ENCODE peak calls at places on chromosomes 13 and 19, in eight cellular contexts. One of them, this sample, is unnamed.
A peak's percentile ranks its signal among the peaks of the same experiment; 100 is the strongest.

GRCh38 chr19:1251503-1252220 is 3.3 kb downstream of the MIDN start:
- DNase-seq in heart right ventricle: no peak
- DNase-seq in WERI-Rb-1: no peak
- DNase-seq in brain microvascular endothelial cell: no peak
- DNase-seq in astrocyte: no peak
- DNase-seq in GM12878: no peak
- DNase-seq in suprapubic skin: no peak
- DNase-seq in lower leg skin: no peak
- DNase-seq in this sample: no peak

GRCh38 chr13:23901365-23901764 is 4.1 kb upstream of the C1QTNF9B start:
- DNase-seq in astrocyte: peak; percentile 38
- DNase-seq in suprapubic skin: no peak
- DNase-seq in GM12878: no peak
- DNase-seq in brain microvascular endothelial cell: peak; percentile 44
- DNase-seq in lower leg skin: no peak
- DNase-seq in heart right ventricle: no peak
- DNase-seq in WERI-Rb-1: no peak
- DNase-seq in this sample: no peak

GRCh38 chr19:58181902-58182576 is 822 bp upstream of the ZNF274 start:
- DNase-seq in GM12878: no peak
- DNase-seq in astrocyte: no peak
- DNase-seq in WERI-Rb-1: peak; percentile 72
- DNase-seq in suprapubic skin: no peak
- DNase-seq in heart right ventricle: peak; percentile 56
- DNase-seq in brain microvascular endothelial cell: peak; percentile 39
- DNase-seq in lower leg skin: peak; percentile 29
- DNase-seq in this sample: no peak

GRCh38 chr13:112712451-112712881 is 22.6 kb downstream of the ATP11A start:
- DNase-seq in heart right ventricle: no peak
- DNase-seq in lower leg skin: no peak
- DNase-seq in GM12878: no peak
- DNase-seq in astrocyte: no peak
- DNase-seq in suprapubic skin: peak; percentile 78
- DNase-seq in WERI-Rb-1: peak; percentile 6
- DNase-seq in brain microvascular endothelial cell: no peak
- DNase-seq in this sample: no peak

GRCh38 chr13:24022568-24022967 is 125.3 kb upstream of the C1QTNF9B start:
- DNase-seq in astrocyte: peak; percentile 22
- DNase-seq in suprapubic skin: no peak
- DNase-seq in heart right ventricle: no peak
- DNase-seq in GM12878: no peak
- DNase-seq in brain microvascular endothelial cell: no peak
- DNase-seq in WERI-Rb-1: no peak
- DNase-seq in lower leg skin: no peak
- DNase-seq in this sample: no peak

GRCh38 chr13:59236309-59236939 is 927.3 kb downstream of the DIAPH3 start:
- DNase-seq in brain microvascular endothelial cell: no peak
- DNase-seq in heart right ventricle: no peak
- DNase-seq in WERI-Rb-1: no peak
- DNase-seq in lower leg skin: no peak
- DNase-seq in GM12878: no peak
- DNase-seq in suprapubic skin: no peak
- DNase-seq in astrocyte: no peak
- DNase-seq in this sample: no peak

GRCh38 chr13:94325660-94326059 is 153.8 kb downstream of the DCT start:
- DNase-seq in GM12878: no peak
- DNase-seq in suprapubic skin: no peak
- DNase-seq in lower leg skin: no peak
- DNase-seq in astrocyte: peak; percentile 61
- DNase-seq in WERI-Rb-1: no peak
- DNase-seq in heart right ventricle: peak; percentile 10
- DNase-seq in brain microvascular endothelial cell: peak; percentile 84
- DNase-seq in this sample: no peak

GRCh38 chr13:73390100-73390499 is 331.3 kb downstream of the KLF5 start:
- DNase-seq in brain microvascular endothelial cell: no peak
- DNase-seq in suprapubic skin: no peak
- DNase-seq in GM12878: no peak
- DNase-seq in WERI-Rb-1: no peak
- DNase-seq in lower leg skin: no peak
- DNase-seq in heart right ventricle: no peak
- DNase-seq in astrocyte: no peak
- DNase-seq in this sample: no peak

GRCh38 chr13:30114586-30115256 is 192.6 kb downstream of the KATNAL1 start:
- DNase-seq in heart right ventricle: peak; percentile 85
- DNase-seq in lower leg skin: peak; percentile 88
- DNase-seq in GM12878: no peak
- DNase-seq in suprapubic skin: peak; percentile 94
- DNase-seq in astrocyte: peak; percentile 63
- DNase-seq in brain microvascular endothelial cell: peak; percentile 68
- DNase-seq in WERI-Rb-1: peak; percentile 80
- DNase-seq in this sample: peak; percentile 58

GRCh38 chr13:76886292-76887061 is at the start of gene KCTD12:
- DNase-seq in astrocyte: peak; percentile 74
- DNase-seq in WERI-Rb-1: peak; percentile 62
- DNase-seq in suprapubic skin: peak; percentile 93
- DNase-seq in brain microvascular endothelial cell: peak; percentile 69
- DNase-seq in heart right ventricle: peak; percentile 90
- DNase-seq in lower leg skin: peak; percentile 87
- DNase-seq in GM12878: no peak
- DNase-seq in this sample: peak; percentile 70

GRCh38 chr19:3809881-3810707 is 23.9 kb upstream of the MATK start:
- DNase-seq in GM12878: no peak
- DNase-seq in suprapubic skin: no peak
- DNase-seq in WERI-Rb-1: no peak
- DNase-seq in lower leg skin: no peak
- DNase-seq in brain microvascular endothelial cell: no peak
- DNase-seq in astrocyte: no peak
- DNase-seq in heart right ventricle: no peak
- DNase-seq in this sample: no peak

GRCh38 chr13:111460548-111461444 is 140.4 kb downstream of the TEX29 start:
- DNase-seq in lower leg skin: no peak
- DNase-seq in WERI-Rb-1: peak; percentile 33
- DNase-seq in suprapubic skin: peak; percentile 54
- DNase-seq in brain microvascular endothelial cell: peak; percentile 44
- DNase-seq in GM12878: no peak
- DNase-seq in astrocyte: peak; percentile 14
- DNase-seq in heart right ventricle: peak; percentile 31
- DNase-seq in this sample: no peak

GRCh38 chr19:11096210-11096841 is 7.1 kb downstream of the LDLR start:
- DNase-seq in WERI-Rb-1: no peak
- DNase-seq in lower leg skin: no peak
- DNase-seq in suprapubic skin: no peak
- DNase-seq in GM12878: peak; percentile 48
- DNase-seq in astrocyte: peak; percentile 75
- DNase-seq in brain microvascular endothelial cell: peak; percentile 57
- DNase-seq in heart right ventricle: peak; percentile 57
- DNase-seq in this sample: peak; percentile 55

GRCh38 chr19:3708207-3708931 is at the start of gene TJP3:
- DNase-seq in brain microvascular endothelial cell: no peak
- DNase-seq in WERI-Rb-1: peak; percentile 53
- DNase-seq in astrocyte: peak; percentile 20
- DNase-seq in lower leg skin: no peak
- DNase-seq in heart right ventricle: no peak
- DNase-seq in GM12878: no peak
- DNase-seq in suprapubic skin: no peak
- DNase-seq in this sample: no peak

GRCh38 chr13:38202730-38203129 is 146.9 kb upstream of the UFM1 start:
- DNase-seq in GM12878: no peak
- DNase-seq in WERI-Rb-1: no peak
- DNase-seq in lower leg skin: no peak
- DNase-seq in suprapubic skin: no peak
- DNase-seq in astrocyte: peak; percentile 88
- DNase-seq in brain microvascular endothelial cell: no peak
- DNase-seq in heart right ventricle: no peak
- DNase-seq in this sample: no peak

GRCh38 chr13:114064516-114065140 is 67.8 kb downstream of the RASA3 start:
- DNase-seq in GM12878: no peak
- DNase-seq in suprapubic skin: peak; percentile 80
- DNase-seq in WERI-Rb-1: no peak
- DNase-seq in brain microvascular endothelial cell: no peak
- DNase-seq in heart right ventricle: peak; percentile 41
- DNase-seq in astrocyte: no peak
- DNase-seq in lower leg skin: no peak
- DNase-seq in this sample: no peak

GRCh38 chr13:101331731-101332130 is 84.6 kb downstream of the NALCN start:
- DNase-seq in suprapubic skin: no peak
- DNase-seq in brain microvascular endothelial cell: no peak
- DNase-seq in astrocyte: no peak
- DNase-seq in WERI-Rb-1: no peak
- DNase-seq in heart right ventricle: no peak
- DNase-seq in GM12878: no peak
- DNase-seq in lower leg skin: no peak
- DNase-seq in this sample: no peak

GRCh38 chr13:70732611-70733010 is 624.4 kb upstream of the KLHL1 start:
- DNase-seq in heart right ventricle: no peak
- DNase-seq in astrocyte: no peak
- DNase-seq in lower leg skin: no peak
- DNase-seq in GM12878: no peak
- DNase-seq in suprapubic skin: no peak
- DNase-seq in brain microvascular endothelial cell: no peak
- DNase-seq in WERI-Rb-1: no peak
- DNase-seq in this sample: no peak

GRCh38 chr19:18414504-18415176 is 4.6 kb upstream of the SSBP4 start:
- DNase-seq in astrocyte: no peak
- DNase-seq in suprapubic skin: no peak
- DNase-seq in brain microvascular endothelial cell: peak; percentile 62
- DNase-seq in GM12878: no peak
- DNase-seq in heart right ventricle: no peak
- DNase-seq in lower leg skin: peak; percentile 26
- DNase-seq in WERI-Rb-1: peak; percentile 57
- DNase-seq in this sample: no peak

GRCh38 chr19:13347351-13347750 is 158.9 kb downstream of the CACNA1A start:
- DNase-seq in GM12878: no peak
- DNase-seq in astrocyte: no peak
- DNase-seq in lower leg skin: no peak
- DNase-seq in suprapubic skin: no peak
- DNase-seq in brain microvascular endothelial cell: no peak
- DNase-seq in heart right ventricle: no peak
- DNase-seq in WERI-Rb-1: no peak
- DNase-seq in this sample: no peak

GRCh38 chr13:95874286-95874685 is 178.9 kb downstream of the UGGT2 start:
- DNase-seq in suprapubic skin: no peak
- DNase-seq in heart right ventricle: no peak
- DNase-seq in GM12878: no peak
- DNase-seq in brain microvascular endothelial cell: no peak
- DNase-seq in WERI-Rb-1: no peak
- DNase-seq in astrocyte: peak; percentile 26
- DNase-seq in lower leg skin: no peak
- DNase-seq in this sample: no peak

GRCh38 chr19:32246032-32246431 is 99.4 kb upstream of the ZNF507 start:
- DNase-seq in WERI-Rb-1: no peak
- DNase-seq in suprapubic skin: no peak
- DNase-seq in lower leg skin: no peak
- DNase-seq in astrocyte: no peak
- DNase-seq in heart right ventricle: no peak
- DNase-seq in brain microvascular endothelial cell: no peak
- DNase-seq in GM12878: no peak
- DNase-seq in this sample: no peak

GRCh38 chr19:16067205-16067938 is 8.9 kb upstream of the TPM4 start:
- DNase-seq in GM12878: no peak
- DNase-seq in heart right ventricle: peak; percentile 42
- DNase-seq in astrocyte: peak; percentile 91
- DNase-seq in lower leg skin: no peak
- DNase-seq in brain microvascular endothelial cell: peak; percentile 83
- DNase-seq in suprapubic skin: no peak
- DNase-seq in WERI-Rb-1: no peak
- DNase-seq in this sample: no peak
- H3K4me3 ChIP-seq in GM12878: no peak overlapping the region
- H3K4me3 ChIP-seq in heart right ventricle: peak overlapping the region; percentile 30
- H3K4me3 ChIP-seq in astrocyte: peak overlapping the region; percentile 63
- H3K4me3 ChIP-seq in lower leg skin: peak overlapping the region; percentile 28
- H3K4me3 ChIP-seq in brain microvascular endothelial cell: peak overlapping the region; percentile 43
- H3K4me3 ChIP-seq in suprapubic skin: peak overlapping the region; percentile 51
- H3K4me3 ChIP-seq in WERI-Rb-1: no peak overlapping the region
- H3K4me3 ChIP-seq in this sample: no peak overlapping the region

DNA sequence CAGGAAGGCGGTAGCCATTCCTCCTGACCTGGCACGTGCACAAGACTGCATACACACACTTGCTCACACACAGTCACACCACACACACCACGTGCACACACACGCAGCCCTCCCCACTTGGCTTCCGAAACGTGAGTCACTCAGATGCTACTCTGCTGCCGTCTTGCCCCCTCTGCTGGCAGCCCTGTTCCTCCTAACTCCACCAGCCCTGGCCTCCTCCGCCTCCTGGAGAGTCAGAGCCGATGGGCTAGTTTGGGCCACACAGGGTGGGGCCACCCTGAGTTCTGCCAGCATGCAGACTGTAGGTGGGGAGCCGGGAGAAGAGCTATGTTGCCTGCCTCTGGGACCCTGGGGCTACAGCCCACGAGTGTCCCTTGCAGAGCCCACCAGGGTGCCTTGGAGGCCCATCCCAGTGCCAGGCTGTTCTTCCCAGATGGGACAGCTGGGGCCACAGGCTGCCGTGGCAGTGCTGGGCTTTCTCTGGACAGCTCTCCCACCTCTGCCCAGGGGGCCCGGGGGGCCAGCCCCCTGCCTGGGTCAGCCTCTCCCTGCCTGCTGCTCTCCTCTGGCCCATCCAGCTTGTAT is 12.1 kb downstream of the PIN1 start:
- DNase-seq in brain microvascular endothelial cell: peak; percentile 93
- DNase-seq in astrocyte: peak; percentile 90
- DNase-seq in lower leg skin: peak; percentile 58
- DNase-seq in suprapubic skin: no peak
- DNase-seq in GM12878: no peak
- DNase-seq in WERI-Rb-1: peak; percentile 74
- DNase-seq in heart right ventricle: no peak
- DNase-seq in this sample: no peak
- TF ChIP-seq CTCF in brain microvascular endothelial cell: peak; percentile 95
- TF ChIP-seq CTCF in astrocyte: peak; percentile 74
- TF ChIP-seq CTCF in lower leg skin: no peak
- TF ChIP-seq CTCF in suprapubic skin: peak; percentile 57
- TF ChIP-seq CTCF in GM12878: peak; percentile 31
- TF ChIP-seq CTCF in WERI-Rb-1: peak; percentile 83
- TF ChIP-seq CTCF in heart right ventricle: peak; percentile 33
- TF ChIP-seq CTCF in this sample: peak; percentile 34

GRCh38 chr19:6475321-6476108 is 6.1 kb downstream of the DENND1C start:
- DNase-seq in suprapubic skin: no peak
- DNase-seq in heart right ventricle: no peak
- DNase-seq in brain microvascular endothelial cell: no peak
- DNase-seq in lower leg skin: no peak
- DNase-seq in WERI-Rb-1: no peak
- DNase-seq in astrocyte: no peak
- DNase-seq in GM12878: no peak
- DNase-seq in this sample: no peak
- H3K4me3 ChIP-seq in suprapubic skin: peak overlapping the region; percentile 31
- H3K4me3 ChIP-seq in heart right ventricle: no peak overlapping the region
- H3K4me3 ChIP-seq in brain microvascular endothelial cell: no peak overlapping the region
- H3K4me3 ChIP-seq in lower leg skin: no peak overlapping the region
- H3K4me3 ChIP-seq in WERI-Rb-1: no peak overlapping the region
- H3K4me3 ChIP-seq in astrocyte: no peak overlapping the region
- H3K4me3 ChIP-seq in GM12878: no peak overlapping the region
- H3K4me3 ChIP-seq in this sample: no peak overlapping the region

DNA sequence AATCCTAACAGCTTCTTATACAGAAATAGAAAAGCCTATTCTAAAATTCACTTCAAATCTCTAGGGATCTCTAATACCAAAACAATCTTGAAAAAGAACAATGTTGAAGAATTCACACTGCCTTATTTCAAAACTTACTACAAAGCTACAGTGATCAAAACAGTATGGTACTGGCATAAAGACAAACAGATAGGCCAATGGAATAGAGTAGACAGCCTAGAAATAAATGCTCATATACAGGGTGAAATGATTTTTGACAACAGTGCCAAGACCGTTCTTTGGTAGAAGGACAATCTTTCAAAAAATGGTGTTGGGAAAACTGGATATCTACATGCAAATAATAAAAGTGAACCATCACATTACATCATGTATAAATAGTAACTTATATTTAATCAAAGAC is 11.8 kb upstream of the ZNF563 start:
- DNase-seq in lower leg skin: no peak
- DNase-seq in suprapubic skin: no peak
- DNase-seq in astrocyte: no peak
- DNase-seq in WERI-Rb-1: no peak
- DNase-seq in heart right ventricle: no peak
- DNase-seq in GM12878: no peak
- DNase-seq in brain microvascular endothelial cell: no peak
- DNase-seq in this sample: no peak
- TF ChIP-seq CTCF in lower leg skin: no peak
- TF ChIP-seq CTCF in suprapubic skin: no peak
- TF ChIP-seq CTCF in astrocyte: no peak
- TF ChIP-seq CTCF in WERI-Rb-1: no peak
- TF ChIP-seq CTCF in heart right ventricle: no peak
- TF ChIP-seq CTCF in GM12878: no peak
- TF ChIP-seq CTCF in brain microvascular endothelial cell: no peak
- TF ChIP-seq CTCF in this sample: no peak